ENCODE peak calls at places on chromosomes 2 and 18, in six cellular contexts. P is body of pancreas, U is OCI-LY7, J is left ventricle myocardium inferior, F is gastrocnemius medialis, L is tibial artery. C is an unnamed sample.
A peak's percentile ranks its signal among the peaks of the same experiment; 100 is the strongest.

GRCh38 chr2:199862779-199863178 is 11.8 kb upstream of the FTCDNL1 start:
- DNase-seq in U (no peak), F (peak; percentile 3), P (no peak), L (no peak), J (no peak), C (no peak)

GRCh38 chr2:217568289-217568985 is 434.4 kb downstream of the TNS1 start:
- DNase-seq in F (no peak), J (no peak), L (no peak), P (no peak), U (no peak), C (no peak)

GRCh38 chr2:217978536-217979150 is 24.2 kb downstream of the TNS1 start:
- DNase-seq in P (peak; percentile 6), F (no peak), L (peak; percentile 24), J (no peak), U (no peak), C (no peak)

GRCh38 chr2:227464851-227465250 is 7.1 kb upstream of the AGFG1 start:
- DNase-seq in U (no peak), F (no peak), P (no peak), J (no peak), L (no peak), C (no peak)

GRCh38 chr18:57806891-57807280 is 3.8 kb upstream of the ATP8B1 start:
- DNase-seq in L (peak; percentile 60), U (no peak), F (no peak), J (no peak), P (no peak), C (no peak)

GRCh38 chr2:235171511-235172130 is 219.8 kb downstream of the SH3BP4 start:
- DNase-seq in P (no peak), U (no peak), F (no peak), L (no peak), J (no peak), C (no peak)

GRCh38 chr2:239977111-239977510 is 48.0 kb downstream of the NDUFA10 start:
- DNase-seq in F (no peak), P (no peak), L (no peak), U (no peak), J (no peak), C (no peak)

GRCh38 chr2:15975261-15975600 is 34.9 kb downstream of the MYCN start:
- DNase-seq in P (no peak), F (no peak), U (no peak), J (no peak), L (no peak), C (no peak)

GRCh38 chr18:53887447-53887846 is 337.0 kb downstream of the MBD2 start:
- DNase-seq in F (no peak), L (no peak), J (no peak), U (no peak), P (no peak), C (no peak)

GRCh38 chr2:127208313-127208712 is 11.8 kb downstream of the CYP27C1 start:
- DNase-seq in L (no peak), F (no peak), J (no peak), P (no peak), U (no peak), C (no peak)

GRCh38 chr2:233372855-233373254 is 18.6 kb downstream of the DGKD start:
- DNase-seq in L (no peak), J (no peak), P (no peak), F (no peak), U (no peak), C (no peak)

GRCh38 chr2:60414731-60415130 is 138.7 kb downstream of the BCL11A start:
- DNase-seq in J (no peak), L (no peak), U (peak; percentile 38), P (no peak), F (no peak), C (no peak)

GRCh38 chr18:10536270-10536669 is 10.4 kb downstream of the NAPG start:
- DNase-seq in L (no peak), P (no peak), J (no peak), U (no peak), F (no peak), C (no peak)

GRCh38 chr2:190501231-190501630 is 33.3 kb downstream of the NEMP2 start:
- DNase-seq in U (no peak), J (no peak), F (no peak), P (no peak), L (no peak), C (no peak)

GRCh38 chr2:133516405-133517028 is 51.7 kb downstream of the NCKAP5 start:
- DNase-seq in U (no peak), F (no peak), P (no peak), J (no peak), L (no peak), C (no peak)

GRCh38 chr18:51867767-51868166 is 472.2 kb upstream of the DCC start:
- DNase-seq in L (no peak), F (no peak), U (peak; percentile 4), P (peak; percentile 25), J (no peak), C (no peak)

GRCh38 chr2:68225119-68225632 is 27.2 kb downstream of the PPP3R1 start:
- DNase-seq in P (peak; percentile 40), L (peak; percentile 32), F (no peak), U (peak; percentile 53), J (no peak), C (peak; percentile 32)

GRCh38 chr18:5422626-5423025 is 121.2 kb downstream of the EPB41L3 start:
- DNase-seq in F (no peak), U (no peak), L (no peak), P (no peak), J (no peak), C (no peak)

GRCh38 chr2:175207741-175208438 is 26.4 kb upstream of the ATP5MC3 start:
- DNase-seq in F (peak; percentile 22), J (peak; percentile 69), U (no peak), P (peak; percentile 87), L (no peak), C (no peak)

GRCh38 chr2:52810460-52810859 is 957.1 kb upstream of the CHAC2 start:
- DNase-seq in U (no peak), P (no peak), F (no peak), L (no peak), J (no peak), C (no peak)

GRCh38 chr18:25284278-25284677 is 67.7 kb downstream of the ZNF521 start:
- DNase-seq in U (no peak), P (no peak), L (no peak), F (no peak), J (no peak), C (no peak)

GRCh38 chr2:11305958-11306357 is 38.5 kb downstream of the ROCK2 start:
- DNase-seq in L (no peak), F (no peak), P (no peak), U (no peak), J (no peak), C (no peak)

GRCh38 chr18:35344736-35345459 is 678 bp upstream of the ZNF24 start:
- DNase-seq in L (no peak), J (no peak), P (peak; percentile 44), U (peak; percentile 13), F (no peak), C (no peak)

GRCh38 chr2:29463181-29463900 is 348.1 kb downstream of the CLIP4 start:
- DNase-seq in L (no peak), P (no peak), F (no peak), J (no peak), U (no peak), C (no peak)

GRCh38 chr18:7784171-7784570 is 217.1 kb downstream of the PTPRM start:
- DNase-seq in U (no peak), P (no peak), J (no peak), L (no peak), F (no peak), C (no peak)

DNA sequence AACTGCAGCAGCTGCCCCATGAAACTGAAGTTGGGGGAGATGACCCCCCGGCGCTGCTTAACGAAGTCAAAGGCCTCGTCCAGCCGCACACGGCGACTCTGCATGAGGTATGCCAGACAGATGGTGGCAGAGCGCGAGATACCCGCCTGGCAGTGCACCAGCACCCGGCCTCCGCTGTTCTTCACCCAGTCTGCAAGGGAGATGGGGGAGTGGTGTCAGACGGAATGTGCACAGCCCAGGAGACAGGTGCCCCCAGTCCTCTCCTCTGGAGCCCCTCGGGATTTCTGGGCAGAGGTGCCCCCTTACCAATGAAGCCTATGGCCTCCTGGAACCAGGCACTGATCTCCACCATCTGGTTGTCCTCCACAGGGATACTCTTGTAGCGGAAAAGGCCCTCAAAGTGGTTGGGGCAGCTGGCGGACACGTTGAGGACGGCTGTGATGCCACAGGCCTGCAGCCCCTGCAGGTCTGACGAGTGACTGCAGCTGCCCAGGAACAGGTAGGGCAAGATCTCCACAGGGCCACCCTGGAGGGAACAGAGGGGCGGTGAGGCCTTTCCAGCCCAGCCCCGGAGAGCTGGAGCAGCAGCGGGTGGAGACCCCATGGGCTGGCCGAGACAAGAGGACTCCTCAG is 1.3 kb downstream of the DUSP2 start:
- DNase-seq in J (no peak), U (peak; percentile 67), F (no peak), P (peak; percentile 29), L (no peak), C (no peak)
- H3K4me3 ChIP-seq in J (peak overlapping the region; percentile 65), U (peak overlapping the region; percentile 97), F (no peak overlapping the region), P (no peak overlapping the region), L (peak overlapping the region; percentile 59), C (no peak overlapping the region)

GRCh38 chr2:62205554-62205953 is 9.6 kb downstream of the B3GNT2 start:
- DNase-seq in F (no peak), L (no peak), P (no peak), U (no peak), J (no peak), C (no peak)
- H3K4me1 ChIP-seq in F (peaks cover 12% of the 10 kb centered on the region), L (peaks cover 56% of the 10 kb centered on the region), P (peaks cover 54% of the 10 kb centered on the region), U (peaks cover 38% of the 10 kb centered on the region), J (peaks cover 87% of the 10 kb centered on the region), C (peaks cover 33% of the 10 kb centered on the region)

GRCh38 chr18:2656237-2657042 is 914 bp downstream of the SMCHD1 start:
- DNase-seq in P (peak; percentile 68), U (peak; percentile 55), L (peak; percentile 47), F (peak; percentile 17), J (peak; percentile 56), C (peak; percentile 60)

GRCh38 chr18:2654828-2655152 is 736 bp upstream of the SMCHD1 start:
- DNase-seq in U (no peak), L (no peak), P (no peak), J (no peak), F (no peak), C (no peak)

GRCh38 chr18:2655153-2655953 is at the start of gene SMCHD1:
- DNase-seq in L (peak; percentile 86), U (peak; percentile 87), J (peak; percentile 90), F (peak; percentile 76), P (peak; percentile 93), C (peak; percentile 90)

GRCh38 chr18:2657043-2657512 is 1.6 kb downstream of the SMCHD1 start:
- DNase-seq in L (no peak), J (no peak), U (no peak), F (no peak), P (no peak), C (no peak)

DNA sequence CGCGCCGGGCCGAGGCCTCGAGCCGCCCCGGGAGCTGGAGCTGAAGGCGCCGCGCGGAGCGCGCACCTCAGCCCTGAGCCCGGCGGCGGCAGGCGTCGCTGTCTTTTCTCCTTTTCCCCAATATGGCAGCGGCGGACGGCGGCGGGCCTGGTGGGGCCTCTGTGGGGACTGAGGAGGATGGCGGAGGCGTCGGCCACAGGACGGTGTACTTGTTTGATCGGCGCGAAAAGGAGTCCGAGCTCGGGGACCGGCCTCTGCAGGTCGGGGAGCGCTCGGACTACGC is 369 bp downstream of the SMCHD1 start:
- DNase-seq in U (no peak), J (no peak), F (peak; percentile 8), L (peak; percentile 30), P (no peak), C (no peak)
- TF ChIP-seq CTCF in U (peak; percentile 15), J (no peak), F (no peak), L (no peak), P (no peak), C (no peak)

GRCh38 chr2:74843371-74844298 is 9.7 kb downstream of the HK2 start:
- DNase-seq in U (peak; percentile 39), J (no peak), F (no peak), P (no peak), L (no peak), C (no peak)
- H3K4me3 ChIP-seq in U (no peak overlapping the region), J (no peak overlapping the region), F (no peak overlapping the region), P (no peak overlapping the region), L (no peak overlapping the region), C (no peak overlapping the region)